ENCODE peak calls at places on chromosomes 3 and 15, in four cellular contexts. A is HepG2, R is GM06990, M is HFF-Myc. V is an unnamed sample.

GRCh38 chr15:41483519-41483918 is 10.2 kb upstream of the ITPKA start:
- DNase-seq in R (no peak), A (no peak), M (no peak), V (no peak)

GRCh38 chr3:194631696-194632095 is 1.5 kb downstream of the TMEM44 start:
- DNase-seq in M (no peak), R (no peak), A (no peak), V (no peak)

GRCh38 chr3:12483364-12483763 is 916 bp upstream of the TSEN2 start:
- DNase-seq in R (no peak), A (no peak), M (no peak), V (no peak)

GRCh38 chr15:62957130-62957529 is 85.4 kb upstream of the TPM1 start:
- DNase-seq in M (no peak), R (no peak), A (no peak), V (no peak)

GRCh38 chr3:147369671-147370123 is 36.6 kb downstream of the ZIC4 start:
- DNase-seq in M (no peak), A (no peak), R (no peak), V (peak; percentile 45)

GRCh38 chr15:52481915-52482314 is 46.8 kb downstream of the MYO5A start:
- DNase-seq in A (no peak), M (peak; percentile 69), R (peak; percentile 76), V (no peak)

GRCh38 chr3:3189102-3189727 is 9.7 kb upstream of the CRBN start:
- DNase-seq in A (no peak), R (no peak), M (no peak), V (no peak)

GRCh38 chr15:22947101-22948000 is 32.8 kb downstream of the CYFIP1 start:
- DNase-seq in A (no peak), M (no peak), R (no peak), V (no peak)

GRCh38 chr15:48029656-48030055 is 91.1 kb upstream of the SLC24A5 start:
- DNase-seq in R (no peak), M (no peak), A (no peak), V (peak; percentile 62)

GRCh38 chr3:85337895-85338294 is 379.1 kb downstream of the CADM2 start:
- DNase-seq in R (no peak), A (no peak), M (no peak), V (no peak)

GRCh38 chr3:85342915-85343314 is 384.1 kb downstream of the CADM2 start:
- DNase-seq in R (no peak), M (no peak), A (peak; percentile 3), V (no peak)
- TF ChIP-seq CTCF in R (peak; percentile 10), M (no peak), A (peak; percentile 66), V (no peak)

GRCh38 chr15:66709884-66710283 is 7.8 kb downstream of the SMAD6 start:
- DNase-seq in R (no peak), M (no peak), A (no peak), V (no peak)

GRCh38 chr15:66706840-66707239 is 4.8 kb downstream of the SMAD6 start:
- DNase-seq in M (no peak), R (no peak), A (no peak), V (no peak)

GRCh38 chr15:66706225-66706732 is 4.2 kb downstream of the SMAD6 start:
- DNase-seq in R (no peak), M (no peak), A (no peak), V (no peak)

GRCh38 chr15:66707310-66708160 is 5.5 kb downstream of the SMAD6 start:
- DNase-seq in A (peak; percentile 47), R (no peak), M (no peak), V (no peak)

GRCh38 chr15:66708389-66708788 is 6.4 kb downstream of the SMAD6 start:
- DNase-seq in M (no peak), R (no peak), A (no peak), V (no peak)
- TF ChIP-seq CTCF in M (no peak), R (no peak), A (no peak), V (no peak)

DNA sequence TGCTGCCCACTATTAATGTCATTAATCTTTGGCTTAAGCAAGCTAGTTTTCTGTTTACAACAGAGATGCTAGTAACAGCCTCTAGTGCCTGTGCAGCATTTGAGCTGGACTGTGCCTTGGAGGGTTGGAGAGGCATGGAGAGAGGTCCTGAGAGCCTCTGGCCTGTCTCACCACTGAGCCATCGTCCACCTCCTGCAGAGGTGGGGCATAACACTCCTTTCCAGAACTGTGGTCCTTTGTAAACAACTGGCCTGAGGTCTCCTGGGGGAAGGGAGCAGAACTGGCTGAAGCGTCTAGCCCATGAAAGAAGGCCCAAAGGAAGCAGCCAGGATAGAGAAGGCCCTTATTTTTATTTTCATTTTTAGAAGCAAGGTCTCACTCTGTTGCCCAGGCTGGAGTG is 10.0 kb upstream of the CAMKV start:
- DNase-seq in R (no peak), A (no peak), M (no peak), V (no peak)
- TF ChIP-seq CTCF in R (no peak), A (no peak), M (no peak), V (no peak)

DNA sequence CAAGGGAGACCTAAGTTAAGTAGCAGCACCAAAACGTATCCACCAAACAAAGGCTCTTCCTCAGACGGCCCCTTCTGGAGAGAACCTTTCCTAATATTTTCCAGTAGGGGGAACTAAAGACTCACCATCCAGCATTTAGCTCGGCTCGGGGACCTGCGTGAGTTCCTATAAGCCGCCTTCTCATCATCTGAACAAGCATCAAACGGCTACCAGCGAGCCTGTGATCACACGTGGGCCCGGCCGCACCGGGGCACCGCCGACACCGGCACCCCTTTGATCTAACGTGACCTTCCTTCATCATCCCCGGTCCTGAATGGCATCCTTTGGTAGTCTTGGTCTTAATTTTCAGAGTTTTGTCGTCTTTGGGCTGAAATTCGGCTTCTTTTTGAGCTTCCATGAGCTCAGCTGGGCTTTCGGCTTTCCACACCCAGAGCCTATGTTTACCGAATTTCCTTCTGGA is 1.4 kb upstream of the ROBO2 start:
- DNase-seq in M (peak; percentile 78), A (peak; percentile 68), R (no peak), V (no peak)
- TF ChIP-seq CTCF in M (peak; percentile 53), A (peak; percentile 78), R (no peak), V (peak; percentile 71)

GRCh38 chr15:39798382-39798781 is 15.7 kb upstream of the FSIP1 start:
- DNase-seq in R (no peak), A (no peak), M (no peak), V (no peak)

GRCh38 chr15:39801641-39802309 is 19.1 kb upstream of the FSIP1 start:
- DNase-seq in A (peak; percentile 36), R (no peak), M (no peak), V (no peak)

GRCh38 chr15:39804026-39804425 is 21.4 kb upstream of the FSIP1 start:
- DNase-seq in M (no peak), R (no peak), A (peak; percentile 21), V (no peak)

GRCh38 chr15:39799552-39800011 is 16.9 kb upstream of the FSIP1 start:
- DNase-seq in R (no peak), M (no peak), A (no peak), V (no peak)

DNA sequence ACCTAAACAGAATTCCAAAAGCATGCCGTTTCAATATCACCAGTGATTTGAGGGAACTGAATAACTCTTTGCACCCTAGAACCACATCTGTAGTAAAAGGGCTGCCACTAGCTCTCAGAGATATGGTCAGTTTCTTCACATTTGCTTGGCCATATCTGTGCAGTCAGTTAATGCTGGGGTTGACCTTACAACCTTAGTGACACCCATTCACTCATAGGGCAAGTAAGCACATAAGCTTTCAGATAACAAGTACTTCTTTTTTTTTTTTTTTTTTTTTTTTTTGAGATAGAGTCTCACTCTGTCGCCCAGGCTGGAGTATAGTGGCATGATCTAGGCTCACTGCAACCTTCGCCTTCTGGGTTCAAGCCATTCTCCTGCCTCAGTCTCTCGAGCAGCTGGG is 20.4 kb upstream of the FSIP1 start:
- DNase-seq in R (no peak), M (no peak), A (no peak), V (no peak)
- TF ChIP-seq CTCF in R (no peak), M (no peak), A (no peak), V (no peak)

GRCh38 chr15:49678655-49679054 is 57.8 kb downstream of the DTWD1 start:
- DNase-seq in A (no peak), R (no peak), M (no peak), V (no peak)

GRCh38 chr15:49673861-49674260 is 53.0 kb downstream of the DTWD1 start:
- DNase-seq in M (no peak), A (no peak), R (no peak), V (no peak)

GRCh38 chr15:49669288-49669687 is 48.4 kb downstream of the DTWD1 start:
- DNase-seq in M (no peak), R (no peak), A (no peak), V (no peak)

GRCh38 chr15:49674370-49674769 is 53.5 kb downstream of the DTWD1 start:
- DNase-seq in A (no peak), R (no peak), M (no peak), V (no peak)

DNA sequence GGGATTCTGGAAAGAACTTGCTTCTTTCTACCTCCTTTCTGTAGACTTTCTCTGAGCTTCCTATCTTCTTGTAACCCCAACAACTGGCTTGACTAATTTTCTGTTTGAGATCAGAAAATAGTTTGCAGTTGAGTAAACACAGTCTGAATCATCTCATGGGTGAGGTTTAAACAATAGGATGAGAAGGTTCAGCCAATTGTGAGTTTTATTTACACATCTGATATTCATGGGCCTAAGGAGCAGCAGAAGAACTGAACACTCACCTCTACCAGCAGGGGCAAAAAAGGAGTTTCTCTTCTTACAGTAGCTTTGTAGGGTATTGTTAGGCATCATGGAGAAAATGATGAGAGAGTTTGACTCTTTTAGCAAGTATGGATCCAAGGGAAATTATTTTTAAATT is 54.2 kb downstream of the DTWD1 start:
- DNase-seq in A (peak; percentile 9), M (peak; percentile 74), R (no peak), V (no peak)
- TF ChIP-seq CTCF in A (no peak), M (peak; percentile 37), R (no peak), V (no peak)

DNA sequence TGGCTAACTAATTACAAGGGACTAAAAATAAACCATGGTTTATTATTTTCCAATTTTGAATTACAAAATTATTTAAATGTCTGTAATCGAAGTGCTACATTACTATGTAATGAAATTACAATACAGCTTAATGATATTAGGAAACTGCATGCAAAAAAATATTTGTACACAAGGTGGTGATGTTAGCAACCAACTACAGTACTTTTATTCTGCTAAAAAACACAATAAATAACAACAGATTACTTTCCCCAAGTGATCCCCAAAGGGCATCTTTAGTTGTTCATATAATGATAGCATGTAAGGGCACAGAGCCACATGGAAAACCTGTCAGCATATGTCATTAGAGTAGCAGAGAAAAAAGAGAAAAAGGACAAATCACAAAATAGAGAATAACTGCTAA is 147.5 kb upstream of the SOX2 start:
- DNase-seq in R (no peak), M (no peak), A (no peak), V (no peak)
- TF ChIP-seq CTCF in R (no peak), M (no peak), A (no peak), V (no peak)

GRCh38 chr3:161305095-161305991 is 66.0 kb downstream of the SPTSSB start:
- DNase-seq in A (no peak), R (no peak), M (peak; percentile 10), V (no peak)
- TF ChIP-seq CTCF in A (peak; percentile 46), R (peak; percentile 71), M (peak; percentile 73), V (no peak)

DNA sequence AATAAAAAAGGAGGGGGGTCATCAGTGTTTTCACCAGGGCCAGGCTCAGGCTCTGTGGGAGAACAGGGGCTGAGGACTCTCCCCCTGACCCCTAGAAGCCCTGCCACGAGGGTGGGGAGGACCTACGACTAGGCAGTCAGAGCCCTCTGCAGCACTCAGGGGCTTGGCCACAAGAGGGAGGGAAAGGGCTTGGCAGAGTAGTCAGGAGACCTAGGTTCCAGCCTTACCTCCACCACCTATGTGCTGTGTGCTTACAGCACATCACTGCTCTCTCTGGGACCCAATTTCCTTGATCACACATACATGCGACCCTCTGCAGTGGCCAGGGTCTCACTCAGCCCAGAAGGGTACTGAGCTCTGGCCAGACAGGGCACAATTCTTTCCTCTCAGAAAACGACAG is 16.3 kb upstream of the SKIC8 start:
- DNase-seq in A (peak; percentile 47), R (no peak), M (no peak), V (no peak)
- TF ChIP-seq CTCF in A (peak; percentile 73), R (peak; percentile 49), M (peak; percentile 60), V (no peak)